ENCODE peak calls at places on chromosomes 16 and 17, in seven cellular contexts. J is OCI-LY7, G is PC-9, I is fibroblast of lung, V is IMR-90, R is GM23338, H is HCT116. N is an unnamed sample.
A peak's percentile ranks its signal among the peaks of the same experiment; 100 is the strongest.

GRCh38 chr16:57817680-57818079 is 15.4 kb upstream of the KIFC3 start:
- DNase-seq in J (no peak), V (no peak), R (no peak), G (no peak), H (no peak), I (no peak), N (no peak)

GRCh38 chr16:80743772-80744171 is 60.6 kb downstream of the CDYL2 start:
- DNase-seq in H (no peak), V (peak; percentile 2), J (no peak), I (peak; percentile 9), G (no peak), R (no peak), N (no peak)

GRCh38 chr16:20910781-20911321 is 10.3 kb downstream of the LYRM1 start:
- DNase-seq in G (peak; percentile 20), J (no peak), R (no peak), I (peak; percentile 96), V (peak; percentile 92), H (peak; percentile 75), N (peak; percentile 96)

GRCh38 chr16:80125677-80126076 is 415.1 kb upstream of the DYNLRB2 start:
- DNase-seq in I (peak; percentile 16), G (no peak), H (no peak), R (no peak), V (no peak), J (no peak), N (no peak)

GRCh38 chr17:19939993-19940721 is 37.5 kb downstream of the AKAP10 start:
- DNase-seq in H (no peak), I (peak; percentile 36), V (no peak), G (no peak), J (no peak), R (no peak), N (no peak)

GRCh38 chr17:34413443-34414076 is 50.5 kb upstream of the CCL1 start:
- DNase-seq in J (no peak), V (no peak), H (no peak), G (no peak), R (no peak), I (no peak), N (no peak)

GRCh38 chr16:86405319-86405718 is 105.0 kb upstream of the FOXF1 start:
- DNase-seq in G (no peak), J (no peak), V (peak; percentile 87), I (peak; percentile 61), R (no peak), H (no peak), N (no peak)

GRCh38 chr17:46958192-46958591 is 20.9 kb downstream of the RPRML start:
- DNase-seq in R (no peak), H (no peak), V (no peak), G (no peak), J (no peak), I (no peak), N (no peak)

GRCh38 chr16:79658301-79659001 is 57.9 kb upstream of the MAF start:
- DNase-seq in V (peak; percentile 35), R (no peak), J (no peak), I (peak; percentile 94), H (no peak), G (peak; percentile 6), N (peak; percentile 97)

GRCh38 chr17:20095366-20096080 is 86.4 kb downstream of the SPECC1 start:
- DNase-seq in R (peak; percentile 82), H (peak; percentile 22), V (peak; percentile 13), J (no peak), G (peak; percentile 19), I (peak; percentile 44), N (peak; percentile 36)

GRCh38 chr16:77881355-77882003 is 93.1 kb downstream of the VAT1L start:
- DNase-seq in V (no peak), I (no peak), G (no peak), J (no peak), H (no peak), R (no peak), N (no peak)

GRCh38 chr17:13704333-13704732 is 102.6 kb upstream of the HS3ST3A1 start:
- DNase-seq in I (peak; percentile 87), R (no peak), J (no peak), G (no peak), H (no peak), V (peak; percentile 75), N (peak; percentile 38)

GRCh38 chr17:45256114-45256966 is 5.6 kb downstream of the SPATA32 start:
- DNase-seq in V (no peak), J (no peak), R (peak; percentile 66), I (no peak), G (peak; percentile 19), H (no peak), N (no peak)

GRCh38 chr16:72992142-72992601 is 55.8 kb downstream of the ZFHX3 start:
- DNase-seq in G (no peak), V (no peak), J (no peak), I (no peak), R (peak; percentile 57), H (no peak), N (no peak)

GRCh38 chr17:67474081-67474661 is 97.1 kb downstream of the PITPNC1 start:
- DNase-seq in J (no peak), H (no peak), V (peak; percentile 39), R (peak; percentile 47), I (peak; percentile 80), G (no peak), N (no peak)

GRCh38 chr16:2058901-2059300 is 11.1 kb downstream of the TSC2 start:
- DNase-seq in R (no peak), I (no peak), J (no peak), V (no peak), H (no peak), G (no peak), N (no peak)

GRCh38 chr16:67378642-67379041 is 14.7 kb downstream of the TPPP3 start:
- DNase-seq in H (no peak), I (peak; percentile 46), J (no peak), R (no peak), G (no peak), V (peak; percentile 67), N (no peak)

GRCh38 chr17:70169707-70170597 is 620 bp downstream of the KCNJ2 start:
- DNase-seq in R (peak; percentile 24), G (no peak), J (no peak), V (peak; percentile 55), H (no peak), I (peak; percentile 26), N (no peak)

GRCh38 chr16:85483424-85483823 is 129.7 kb upstream of the GSE1 start:
- DNase-seq in R (no peak), I (no peak), V (no peak), G (no peak), J (no peak), H (no peak), N (no peak)

GRCh38 chr17:29591737-29592624 is 951 bp upstream of the ANKRD13B start:
- DNase-seq in H (peak; percentile 69), J (peak; percentile 84), G (peak; percentile 94), R (peak; percentile 96), I (peak; percentile 78), V (peak; percentile 65), N (peak; percentile 63)
- H3K4me1 ChIP-seq in H (peaks cover 69% of the 10 kb centered on the region), J (peaks cover 49% of the 10 kb centered on the region), G (peaks cover 48% of the 10 kb centered on the region), R (peaks cover 40% of the 10 kb centered on the region), I (peaks cover 20% of the 10 kb centered on the region), V (peaks cover 40% of the 10 kb centered on the region), N (peaks cover 60% of the 10 kb centered on the region)

GRCh38 chr17:77381731-77382130 is 241.0 kb downstream of the SEC14L1 start:
- DNase-seq in I (no peak), H (no peak), R (no peak), V (no peak), G (no peak), J (no peak), N (no peak)

GRCh38 chr17:77379837-77380236 is 239.1 kb downstream of the SEC14L1 start:
- DNase-seq in H (no peak), V (no peak), I (no peak), J (no peak), G (no peak), R (no peak), N (no peak)

GRCh38 chr17:77379065-77379428 is 238.3 kb downstream of the SEC14L1 start:
- DNase-seq in I (no peak), H (no peak), G (no peak), J (no peak), R (no peak), V (no peak), N (no peak)

GRCh38 chr17:77381185-77381700 is 240.5 kb downstream of the SEC14L1 start:
- DNase-seq in J (no peak), G (no peak), H (no peak), V (no peak), I (no peak), R (no peak), N (no peak)

GRCh38 chr17:77380411-77381184 is 239.8 kb downstream of the SEC14L1 start:
- DNase-seq in R (no peak), V (no peak), H (no peak), G (no peak), I (no peak), J (no peak), N (no peak)
- H4K20me1 ChIP-seq in R (peaks cover 26% of the 10 kb centered on the region), V (peaks cover 90% of the 10 kb centered on the region), H (no peaks in the 10 kb centered on the region), G (peaks cover 36% of the 10 kb centered on the region), I (no peaks in the 10 kb centered on the region), J (no peaks in the 10 kb centered on the region), N (peaks cover 22% of the 10 kb centered on the region)

GRCh38 chr17:17839792-17840707 is 3.3 kb upstream of the SREBF1 start:
- DNase-seq in V (peak; percentile 78), R (peak; percentile 96), I (peak; percentile 89), G (peak; percentile 100), J (peak; percentile 90), H (peak; percentile 69), N (peak; percentile 97)
- H3K4me1 ChIP-seq in V (peaks cover 39% of the 10 kb centered on the region), R (peaks cover 50% of the 10 kb centered on the region), I (peaks cover 44% of the 10 kb centered on the region), G (peaks cover 67% of the 10 kb centered on the region), J (peaks cover 55% of the 10 kb centered on the region), H (peaks cover 70% of the 10 kb centered on the region), N (peaks cover 76% of the 10 kb centered on the region)

GRCh38 chr17:57089391-57089790 is 4.3 kb downstream of the AKAP1 start:
- DNase-seq in J (no peak), R (no peak), I (no peak), V (no peak), G (no peak), H (no peak), N (no peak)
- H4K20me1 ChIP-seq in J (peaks cover 53% of the 10 kb centered on the region), R (peaks cover 62% of the 10 kb centered on the region), I (no peaks in the 10 kb centered on the region), V (peaks cover 4% of the 10 kb centered on the region), G (peaks cover 53% of the 10 kb centered on the region), H (peaks cover 17% of the 10 kb centered on the region), N (no peaks in the 10 kb centered on the region)

GRCh38 chr16:11140867-11141266 is 115.1 kb downstream of the SOCS1 start:
- DNase-seq in R (no peak), I (no peak), H (no peak), G (no peak), J (no peak), V (no peak), N (no peak)
- H3K4me1 ChIP-seq in R (no peaks in the 10 kb centered on the region), I (peaks cover 21% of the 10 kb centered on the region), H (peaks cover 61% of the 10 kb centered on the region), G (peaks cover 32% of the 10 kb centered on the region), J (peaks cover 5% of the 10 kb centered on the region), V (peaks cover 23% of the 10 kb centered on the region), N (peaks cover 23% of the 10 kb centered on the region)

DNA sequence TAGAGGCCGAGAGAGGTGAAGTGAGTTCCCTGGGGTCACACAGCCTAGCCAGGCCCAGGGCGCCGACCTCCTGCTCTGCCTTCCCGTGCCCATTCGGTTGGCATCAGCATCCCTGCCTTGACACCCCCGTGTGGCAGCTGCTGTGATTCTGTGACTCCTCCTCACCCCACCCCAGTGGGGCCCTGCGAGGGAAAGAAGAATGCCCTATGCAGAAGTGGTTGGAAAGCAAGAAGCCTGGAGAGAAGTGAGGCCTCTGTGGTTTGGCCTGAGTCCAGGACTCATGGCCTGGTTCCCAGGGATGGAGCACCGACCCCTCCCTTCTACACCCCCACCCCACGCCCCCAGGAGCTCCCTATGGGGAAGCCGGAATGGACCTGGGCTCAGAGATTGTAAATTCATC is 296.2 kb downstream of the SEC14L1 start:
- DNase-seq in V (peak; percentile 80), H (no peak), R (no peak), G (no peak), J (peak; percentile 51), I (peak; percentile 78), N (no peak)
- H4K20me1 ChIP-seq in V (peaks cover 100% of the 10 kb centered on the region), H (no peaks in the 10 kb centered on the region), R (peaks cover 3% of the 10 kb centered on the region), G (peaks cover 71% of the 10 kb centered on the region), J (no peaks in the 10 kb centered on the region), I (peaks cover 2% of the 10 kb centered on the region), N (peaks cover 17% of the 10 kb centered on the region)